ENCODE peak calls at places on chromosomes 12 and 14, in ten cellular contexts. J, R, U, P, M, E, V, K, X and S are unnamed samples.

GRCh38 chr12:66590276-66590675 is 88.6 kb downstream of the GRIP1 start:
- DNase-seq in X (no peak), V (no peak), P (no peak), R (no peak), M (no peak), K (no peak), U (no peak), E (no peak), J (no peak), S (no peak)

GRCh38 chr12:175759-176158 is 38.2 kb downstream of the SLC6A12 start:
- DNase-seq in M (no peak), P (no peak), X (no peak), J (no peak), E (no peak), U (no peak), V (no peak), K (no peak), R (no peak), S (no peak)

GRCh38 chr14:61887628-61888027 is 125.4 kb downstream of the SNAPC1 start:
- DNase-seq in U (no peak), R (no peak), M (no peak), X (no peak), K (no peak), P (no peak), V (no peak), E (no peak), J (no peak), S (no peak)

GRCh38 chr12:53560386-53560785 is 53.1 kb upstream of the NPFF start:
- DNase-seq in M (no peak), R (peak), E (peak), U (no peak), X (no peak), K (no peak), P (no peak), J (no peak), V (no peak), S (no peak)

GRCh38 chr12:1553987-1554982 is 40.1 kb downstream of the FBXL14 start:
- DNase-seq in K (no peak), P (no peak), U (no peak), R (no peak), V (no peak), J (no peak), E (no peak), M (no peak), X (peak), S (no peak)

GRCh38 chr12:18888062-18888461 is 150.1 kb downstream of the CAPZA3 start:
- DNase-seq in R (no peak), V (no peak), J (no peak), K (no peak), P (no peak), M (no peak), E (no peak), U (no peak), X (no peak), S (no peak)

GRCh38 chr12:130281157-130281799 is 56.4 kb upstream of the PIWIL1 start:
- DNase-seq in J (no peak), R (no peak), K (no peak), U (no peak), X (peak), M (no peak), E (peak), P (peak), V (no peak), S (peak)

GRCh38 chr14:106506901-106507305 is 980.5 kb downstream of the TMEM121 start:
- DNase-seq in K (no peak), P (no peak), M (no peak), X (no peak), R (no peak), E (no peak), V (no peak), J (no peak), U (no peak), S (no peak)

GRCh38 chr12:100830003-100830795 is 35.6 kb downstream of the ANO4 start:
- DNase-seq in K (no peak), P (no peak), E (no peak), R (no peak), M (no peak), X (no peak), U (no peak), J (no peak), V (no peak), S (no peak)

GRCh38 chr12:86838709-86839108 is 582.5 kb upstream of the MGAT4C start:
- DNase-seq in X (no peak), P (no peak), U (no peak), E (no peak), R (peak), M (no peak), J (no peak), V (no peak), K (peak), S (no peak)

GRCh38 chr12:102061096-102061555 is 665 bp downstream of the WASHC3 start:
- DNase-seq in M (no peak), X (no peak), U (no peak), P (no peak), E (no peak), J (no peak), V (no peak), R (peak), K (no peak), S (no peak)

GRCh38 chr14:106691601-106692291 is 1165.4 kb downstream of the TMEM121 start:
- DNase-seq in J (no peak), P (no peak), U (no peak), R (no peak), M (no peak), E (peak), V (peak), X (peak), K (no peak), S (no peak)

GRCh38 chr12:110995615-110996014 is 75.2 kb upstream of the MYL2 start:
- DNase-seq in K (no peak), V (no peak), P (no peak), X (no peak), R (no peak), E (no peak), J (no peak), M (no peak), U (no peak), S (no peak)

GRCh38 chr12:127401005-127401404 is 866.0 kb upstream of the TMEM132C start:
- DNase-seq in E (peak), V (no peak), U (no peak), J (no peak), R (peak), M (no peak), P (no peak), K (no peak), X (no peak), S (no peak)

GRCh38 chr12:75986001-75986739 is 45.4 kb downstream of the PHLDA1 start:
- DNase-seq in P (no peak), E (peak), K (no peak), M (no peak), R (no peak), J (no peak), V (no peak), U (no peak), X (no peak), S (no peak)

GRCh38 chr12:113439606-113440030 is 17.4 kb downstream of the SDSL start:
- DNase-seq in V (peak), E (peak), J (peak), U (no peak), R (peak), X (no peak), K (no peak), M (peak), P (peak), S (no peak)

GRCh38 chr14:65866906-65867305 is 454.4 kb downstream of the FUT8 start:
- DNase-seq in E (no peak), K (no peak), M (no peak), X (no peak), R (no peak), J (no peak), U (no peak), P (no peak), V (peak), S (peak)

GRCh38 chr12:78146365-78146772 is 315.7 kb downstream of the NAV3 start:
- DNase-seq in V (peak), K (no peak), M (no peak), U (no peak), P (peak), X (no peak), R (peak), E (peak), J (no peak), S (peak)

GRCh38 chr12:130456375-130457199 is 118.9 kb downstream of the PIWIL1 start:
- DNase-seq in U (no peak), K (peak), V (peak), M (peak), J (no peak), E (no peak), X (no peak), R (no peak), P (no peak), S (no peak)

GRCh38 chr12:132477009-132477702 is 12.8 kb upstream of the FBRSL1 start:
- DNase-seq in M (peak), X (no peak), E (no peak), P (no peak), J (no peak), K (no peak), V (no peak), U (no peak), R (no peak), S (no peak)

GRCh38 chr12:124515981-124516380 is 51.4 kb downstream of the NCOR2 start:
- DNase-seq in J (no peak), V (no peak), U (no peak), R (no peak), E (no peak), P (no peak), K (no peak), M (no peak), X (no peak), S (no peak)

GRCh38 chr14:22837750-22838538 is 1.6 kb downstream of the MMP14 start:
- DNase-seq in K (no peak), E (peak), J (no peak), M (no peak), U (no peak), V (no peak), R (peak), P (no peak), X (no peak), S (no peak)

GRCh38 chr14:65115615-65116014 is 13.3 kb upstream of the MAX start:
- DNase-seq in J (no peak), P (no peak), E (no peak), U (no peak), V (no peak), X (no peak), K (no peak), R (no peak), M (no peak), S (no peak)

GRCh38 chr14:68145539-68145938 is 326.0 kb downstream of the RAD51B start:
- DNase-seq in J (no peak), M (no peak), V (no peak), R (peak), U (no peak), E (no peak), K (no peak), X (no peak), P (no peak), S (no peak)

GRCh38 chr12:109591041-109591440 is 17.4 kb downstream of the MVK start:
- DNase-seq in E (no peak), U (no peak), J (no peak), V (no peak), P (no peak), X (no peak), R (no peak), K (no peak), M (no peak), S (no peak)

GRCh38 chr14:77273796-77274195 is 2.8 kb upstream of the NGB start:
- DNase-seq in M (no peak), K (no peak), E (no peak), U (no peak), V (no peak), P (no peak), J (no peak), X (no peak), R (no peak), S (no peak)

GRCh38 chr12:104215638-104216297 is at the start of gene TXNRD1:
- DNase-seq in M (peak), X (peak), J (peak), K (no peak), U (peak), E (peak), V (no peak), P (peak), R (peak), S (no peak)

GRCh38 chr12:91163116-91163515 is 19.5 kb downstream of the DCN start:
- DNase-seq in E (no peak), K (no peak), P (no peak), R (no peak), X (no peak), J (no peak), U (no peak), M (no peak), V (no peak), S (no peak)

GRCh38 chr12:108646597-108647190 is 13.0 kb upstream of the SELPLG start:
- DNase-seq in M (no peak), K (no peak), P (no peak), U (no peak), V (no peak), J (no peak), R (no peak), X (no peak), E (no peak), S (no peak)

GRCh38 chr12:65948320-65949008 is 124.2 kb downstream of the HMGA2 start:
- DNase-seq in E (peak), J (no peak), P (peak), R (peak), U (no peak), K (no peak), V (no peak), X (no peak), M (no peak), S (no peak)